ENCODE peak calls at places on chromosomes 4 and X, in four cellular contexts. B, U, J and L are unnamed samples.
A peak's percentile ranks its signal among the peaks of the same experiment; 100 is the strongest.

GRCh38 chrX:144379156-144379555 is 495.3 kb downstream of the UBE2NL start:
- DNase-seq in B (no peak), U (no peak), J (no peak), L (no peak)

GRCh38 chrX:6917666-6918065 is 229.8 kb upstream of the STS start:
- DNase-seq in B (no peak), U (no peak), J (no peak), L (no peak)

GRCh38 chr4:145346081-145346480 is 135.6 kb upstream of the SMAD1 start:
- DNase-seq in B (no peak), U (no peak), J (no peak), L (no peak)

GRCh38 chr4:121696641-121697461 is at the start of gene ANXA5:
- DNase-seq in B (peak; percentile 94), U (peak; percentile 91), J (peak; percentile 86), L (peak; percentile 92)

GRCh38 chrX:13415551-13415950 is 95.7 kb upstream of the ATXN3L start:
- DNase-seq in B (no peak), U (no peak), J (no peak), L (no peak)

GRCh38 chr4:101229116-101229515 is 118.2 kb downstream of the PPP3CA start:
- DNase-seq in B (no peak), U (no peak), J (no peak), L (no peak)

GRCh38 chr4:37908488-37909343 is 17.8 kb downstream of the TBC1D1 start:
- DNase-seq in B (no peak), U (no peak), J (no peak), L (no peak)

GRCh38 chr4:119517361-119518229 is 111.0 kb downstream of the PDE5A start:
- DNase-seq in B (no peak), U (no peak), J (no peak), L (peak; percentile 11)

GRCh38 chrX:2243913-2244460 is 256.8 kb downstream of the DHRSX start:
- DNase-seq in B (no peak), U (no peak), J (no peak), L (no peak)

GRCh38 chr4:19689511-19689910 is 562.2 kb upstream of the SLIT2 start:
- DNase-seq in B (no peak), U (no peak), J (no peak), L (no peak)

GRCh38 chr4:184861047-184861446 is 35.3 kb upstream of the ACSL1 start:
- DNase-seq in B (no peak), U (no peak), J (peak; percentile 17), L (no peak)

GRCh38 chr4:82223715-82224114 is 150.1 kb downstream of the HNRNPD start:
- DNase-seq in B (peak; percentile 80), U (no peak), J (peak; percentile 84), L (no peak)

GRCh38 chrX:13803116-13803515 is 13.8 kb downstream of the GPM6B start:
- DNase-seq in B (no peak), U (no peak), J (no peak), L (no peak)

GRCh38 chr4:47686294-47686872 is 151.5 kb downstream of the CORIN start:
- DNase-seq in B (peak; percentile 60), U (peak; percentile 77), J (peak; percentile 75), L (peak; percentile 62)

GRCh38 chr4:142353149-142353738 is 492.9 kb downstream of the INPP4B start:
- DNase-seq in B (no peak), U (no peak), J (peak; percentile 42), L (peak; percentile 33)

GRCh38 chr4:184473515-184474260 is 662 bp downstream of the IRF2 start:
- DNase-seq in B (peak; percentile 36), U (peak; percentile 58), J (peak; percentile 67), L (peak; percentile 80)

GRCh38 chr4:145130130-145130529 is 32.0 kb downstream of the ABCE1 start:
- DNase-seq in B (no peak), U (no peak), J (no peak), L (no peak)

GRCh38 chrX:149540133-149540620 is 635 bp upstream of the EOLA1 start:
- DNase-seq in B (peak; percentile 93), U (peak; percentile 93), J (peak; percentile 90), L (peak; percentile 92)

GRCh38 chr4:105196523-105197145 is 50.0 kb downstream of the TET2 start:
- DNase-seq in B (no peak), U (no peak), J (peak; percentile 57), L (peak; percentile 2)

GRCh38 chr4:40514409-40515025 is 115.1 kb downstream of the RBM47 start:
- DNase-seq in B (peak; percentile 62), U (peak; percentile 80), J (no peak), L (no peak)

GRCh38 chr4:165461176-165461835 is 82.5 kb downstream of the CPE start:
- DNase-seq in B (no peak), U (no peak), J (no peak), L (no peak)

GRCh38 chr4:165470009-165470408 is 91.2 kb downstream of the CPE start:
- DNase-seq in B (no peak), U (no peak), J (no peak), L (no peak)

GRCh38 chr4:165462009-165462408 is 83.2 kb downstream of the CPE start:
- DNase-seq in B (no peak), U (no peak), J (no peak), L (no peak)

GRCh38 chr4:165464813-165465381 is 86.1 kb downstream of the CPE start:
- DNase-seq in B (peak; percentile 33), U (no peak), J (peak; percentile 52), L (peak; percentile 70)

DNA sequence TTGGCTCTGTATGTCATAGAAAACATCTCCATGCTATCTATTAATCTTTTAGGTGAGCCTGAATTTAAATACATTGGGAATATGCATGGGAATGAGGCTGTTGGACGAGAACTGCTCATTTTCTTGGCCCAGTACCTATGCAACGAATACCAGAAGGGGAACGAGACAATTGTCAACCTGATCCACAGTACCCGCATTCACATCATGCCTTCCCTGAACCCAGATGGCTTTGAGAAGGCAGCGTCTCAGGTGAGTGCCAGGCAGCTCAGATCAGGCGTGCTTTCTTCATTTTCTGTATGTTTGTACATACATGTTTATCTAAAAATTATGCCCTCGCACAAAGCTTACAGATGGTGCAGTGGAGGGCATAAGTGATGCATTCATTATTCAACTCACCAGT is 85.5 kb downstream of the CPE start:
- DNase-seq in B (no peak), U (no peak), J (no peak), L (no peak)
- TF ChIP-seq POLR2A in B (no peak), U (no peak), J (no peak), L (no peak)

GRCh38 chrX:69083361-69083760 is 81.9 kb downstream of the PJA1 start:
- DNase-seq in B (no peak), U (no peak), J (no peak), L (no peak)
- TF ChIP-seq POLR2A in B (no peak), U (no peak), J (no peak), L (no peak)

GRCh38 chrX:283115-283845 is 2.1 kb downstream of the PLCXD1 start:
- DNase-seq in B (peak; percentile 93), U (peak; percentile 78), J (peak; percentile 95), L (no peak)

GRCh38 chrX:276588-277171 is 4.5 kb upstream of the PLCXD1 start:
- DNase-seq in B (peak; percentile 59), U (peak; percentile 63), J (peak; percentile 40), L (no peak)

GRCh38 chrX:275967-276587 is 5.1 kb upstream of the PLCXD1 start:
- DNase-seq in B (peak; percentile 93), U (peak; percentile 97), J (peak; percentile 71), L (no peak)

GRCh38 chrX:285076-285677 is 4.0 kb downstream of the PLCXD1 start:
- DNase-seq in B (peak; percentile 6), U (peak; percentile 11), J (no peak), L (no peak)

DNA sequence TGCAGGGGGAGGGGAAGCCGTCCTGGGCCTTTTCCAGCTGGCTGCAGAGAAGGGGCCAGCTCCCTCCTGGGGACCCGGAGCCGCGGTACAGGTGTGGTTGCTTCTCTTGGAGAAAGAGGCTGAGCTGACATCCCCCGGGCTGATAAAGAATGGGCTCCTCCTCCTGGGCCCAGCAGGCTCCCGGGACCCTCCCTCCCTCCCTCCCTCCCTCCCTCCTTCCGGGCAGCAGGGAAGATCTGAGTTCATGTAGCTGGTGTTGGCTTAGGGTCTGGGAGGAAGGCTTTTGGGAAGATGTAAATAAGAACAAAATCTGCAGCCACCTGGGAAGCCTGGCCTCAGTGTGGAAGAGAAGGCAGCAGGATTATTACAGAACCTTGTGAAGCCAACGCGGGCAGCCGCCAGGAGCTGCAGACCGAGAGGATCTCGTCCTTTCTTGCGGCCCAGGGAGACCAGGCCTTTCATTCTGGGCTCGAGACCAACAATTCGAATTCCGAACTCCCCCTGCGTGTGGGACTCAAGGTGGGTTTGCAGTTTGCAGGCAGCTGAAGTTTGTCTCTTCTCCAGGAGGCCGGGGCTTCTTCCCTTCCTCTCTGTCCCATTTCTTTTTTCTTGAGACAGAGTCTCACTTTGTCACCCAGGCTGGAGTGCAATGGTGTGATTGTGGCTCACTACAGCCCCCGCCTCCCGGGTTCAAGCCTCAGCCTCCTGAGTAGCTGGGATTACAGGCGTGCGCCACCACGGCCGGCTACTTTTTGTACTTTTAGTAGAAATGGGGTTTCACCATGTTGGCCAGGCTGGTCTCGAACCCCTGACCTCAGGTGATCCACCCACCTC is at the start of gene PLCXD1:
- DNase-seq in B (no peak), U (peak; percentile 45), J (no peak), L (no peak)
- TF ChIP-seq POLR2A in B (no peak), U (no peak), J (no peak), L (no peak)

DNA sequence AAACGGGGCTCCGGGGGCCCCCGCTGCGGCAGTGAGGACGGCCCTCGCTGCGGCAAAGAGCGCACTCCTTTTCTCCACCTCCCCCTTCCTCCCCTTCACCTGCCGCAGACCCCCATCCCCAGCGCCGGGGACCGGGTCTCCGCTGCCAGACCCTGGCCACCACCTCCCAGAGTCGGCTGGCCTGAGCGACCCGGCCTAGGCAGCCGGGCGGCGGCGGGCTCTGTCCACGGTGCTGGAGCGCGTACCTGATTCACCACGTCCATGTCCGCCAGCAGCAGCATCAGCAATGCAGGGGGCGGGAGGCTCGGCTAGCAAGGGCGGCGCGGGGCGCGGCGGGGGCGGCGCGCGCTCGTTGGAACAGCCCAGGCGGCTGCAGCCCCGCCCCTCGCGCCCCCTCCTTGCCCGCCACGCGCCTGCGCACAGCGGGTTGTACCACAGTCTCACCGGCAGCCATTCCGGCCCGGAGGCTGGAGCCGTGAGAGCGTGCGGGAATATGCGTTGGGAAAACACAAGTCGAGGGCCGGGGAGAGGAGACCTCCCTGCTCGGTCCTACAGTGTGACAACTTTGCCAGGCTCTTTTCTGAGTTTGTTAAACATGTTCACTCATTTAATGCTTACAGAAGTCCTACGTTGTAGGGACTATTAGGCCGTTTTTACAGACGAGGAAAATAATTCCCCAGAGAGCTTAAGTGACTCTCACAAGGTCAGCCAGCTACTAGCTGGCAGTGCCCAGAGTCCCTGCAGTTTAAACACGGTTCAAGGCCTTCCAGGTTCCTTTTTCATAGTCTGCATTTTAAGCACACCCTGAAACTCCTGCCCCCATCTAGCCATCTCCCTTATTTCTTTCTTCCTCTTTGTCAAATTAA is at the start of gene SYP:
- DNase-seq in B (peak; percentile 93), U (peak; percentile 88), J (peak; percentile 90), L (peak; percentile 92)
- TF ChIP-seq POLR2A in B (peak; percentile 83), U (peak; percentile 50), J (peak; percentile 93), L (peak; percentile 81)

GRCh38 chrX:53321216-53321942 is 40.0 kb upstream of the IQSEC2 start:
- DNase-seq in B (no peak), U (no peak), J (peak; percentile 19), L (no peak)
- TF ChIP-seq POLR2A in B (peak; percentile 55), U (peak; percentile 27), J (no peak), L (no peak)

GRCh38 chr4:76897522-76898384 is at the start of gene SOWAHB:
- DNase-seq in B (peak; percentile 89), U (peak; percentile 96), J (no peak), L (no peak)
- TF ChIP-seq POLR2A in B (peak; percentile 71), U (peak; percentile 92), J (no peak), L (no peak)

GRCh38 chrX:40607381-40607780 is 15.8 kb upstream of the MPC1L start:
- DNase-seq in B (no peak), U (no peak), J (no peak), L (no peak)
- TF ChIP-seq POLR2A in B (no peak), U (no peak), J (no peak), L (no peak)